ENCODE peak calls at places on chromosome 19, in five cellular contexts. A, T, X, W and L are unnamed samples.

GRCh38 chr19:1847684-1848398 is 442 bp downstream of the REXO1 start:
- DNase-seq in A (no peak), T (no peak), X (peak), W (no peak), L (no peak)

GRCh38 chr19:45764947-45765346 is 4.1 kb downstream of the SIX5 start:
- DNase-seq in A (no peak), T (no peak), X (peak), W (no peak), L (no peak)

GRCh38 chr19:46737275-46737654 is 8.6 kb upstream of the FKRP start:
- DNase-seq in A (no peak), T (no peak), X (no peak), W (no peak), L (no peak)

GRCh38 chr19:34474233-34474989 is 7.1 kb upstream of the WTIP start:
- DNase-seq in A (no peak), T (no peak), X (no peak), W (no peak), L (no peak)

GRCh38 chr19:35136977-35137702 is 1.5 kb upstream of the FXYD1 start:
- DNase-seq in A (no peak), T (peak), X (no peak), W (no peak), L (no peak)

GRCh38 chr19:49119411-49120324 is at the start of gene PPFIA3:
- DNase-seq in A (peak), T (peak), X (peak), W (no peak), L (no peak)

GRCh38 chr19:41553804-41554203 is 22.2 kb upstream of the CEACAM21 start:
- DNase-seq in A (no peak), T (no peak), X (no peak), W (no peak), L (no peak)

GRCh38 chr19:17424743-17425365 is 5.0 kb downstream of the MVB12A start:
- DNase-seq in A (no peak), T (peak), X (no peak), W (peak), L (no peak)

GRCh38 chr19:38667552-38668205 is 20.2 kb downstream of the ACTN4 start:
- DNase-seq in A (no peak), T (peak), X (no peak), W (no peak), L (no peak)

GRCh38 chr19:14871619-14872230 is 14.2 kb downstream of the OR7A17 start:
- DNase-seq in A (no peak), T (no peak), X (no peak), W (no peak), L (no peak)

GRCh38 chr19:42290523-42291436 is 11.2 kb upstream of the PRR19 start:
- DNase-seq in A (no peak), T (peak), X (peak), W (peak), L (no peak)

GRCh38 chr19:39660661-39661060 is 4.9 kb downstream of the LGALS16 start:
- DNase-seq in A (no peak), T (no peak), X (no peak), W (no peak), L (no peak)

GRCh38 chr19:1076951-1077350 is 10.0 kb downstream of the ARHGAP45 start:
- DNase-seq in A (no peak), T (peak), X (no peak), W (peak), L (peak)

GRCh38 chr19:47309608-47310007 is at the start of gene C5AR1:
- DNase-seq in A (no peak), T (no peak), X (no peak), W (no peak), L (no peak)

GRCh38 chr19:14432817-14433453 is at the start of gene PKN1:
- DNase-seq in A (peak), T (peak), X (peak), W (no peak), L (no peak)

GRCh38 chr19:347946-348861 is 3.6 kb upstream of the MIER2 start:
- DNase-seq in A (no peak), T (no peak), X (no peak), W (no peak), L (no peak)

GRCh38 chr19:48819366-48819816 is 8.6 kb upstream of the BCAT2 start:
- DNase-seq in A (peak), T (peak), X (peak), W (no peak), L (peak)

GRCh38 chr19:12975221-12975756 is 5.9 kb downstream of the DAND5 start:
- DNase-seq in A (no peak), T (no peak), X (no peak), W (no peak), L (no peak)

GRCh38 chr19:4575978-4576933 is 16.8 kb upstream of the SEMA6B start:
- DNase-seq in A (peak), T (peak), X (peak), W (peak), L (no peak)

GRCh38 chr19:35260694-35261304 is 8.0 kb upstream of the USF2 start:
- DNase-seq in A (no peak), T (no peak), X (no peak), W (no peak), L (no peak)

GRCh38 chr19:18294467-18294864 is 13.0 kb upstream of the JUND start:
- DNase-seq in A (no peak), T (peak), X (no peak), W (peak), L (no peak)

GRCh38 chr19:19817357-19817756 is 4.2 kb downstream of the ZNF506 start:
- DNase-seq in A (no peak), T (no peak), X (no peak), W (peak), L (no peak)

GRCh38 chr19:35085947-35086346 is 29.7 kb upstream of the FXYD3 start:
- DNase-seq in A (no peak), T (no peak), X (no peak), W (no peak), L (no peak)

GRCh38 chr19:7013678-7014077 is 7.6 kb downstream of the MBD3L2B start:
- DNase-seq in A (no peak), T (no peak), X (no peak), W (no peak), L (peak)

GRCh38 chr19:18496167-18496979 is 25.5 kb downstream of the ELL start:
- DNase-seq in A (no peak), T (no peak), X (no peak), W (peak), L (peak)

GRCh38 chr19:7216373-7216902 is 77.8 kb downstream of the INSR start:
- DNase-seq in A (no peak), T (no peak), X (no peak), W (no peak), L (no peak)

GRCh38 chr19:40605201-40605971 is 4.2 kb downstream of the LTBP4 start:
- DNase-seq in A (no peak), T (peak), X (peak), W (peak), L (peak)

GRCh38 chr19:772730-773436 is 22.0 kb downstream of the MISP start:
- DNase-seq in A (no peak), T (no peak), X (no peak), W (no peak), L (no peak)

GRCh38 chr19:5691205-5691929 is 1.3 kb downstream of the RPL36 start:
- DNase-seq in A (no peak), T (peak), X (peak), W (peak), L (no peak)

GRCh38 chr19:56348289-56348877 is 33.7 kb upstream of the ZSCAN5A start:
- DNase-seq in A (no peak), T (no peak), X (no peak), W (no peak), L (no peak)

GRCh38 chr19:33324628-33325027 is 22.3 kb upstream of the CEBPA start:
- DNase-seq in A (no peak), T (no peak), X (no peak), W (no peak), L (no peak)

GRCh38 chr19:57903298-57904174 is 12.9 kb downstream of the ZNF417 start:
- DNase-seq in A (no peak), T (no peak), X (no peak), W (no peak), L (no peak)

GRCh38 chr19:11164879-11165406 is 9.4 kb upstream of the SPC24 start:
- DNase-seq in A (peak), T (peak), X (peak), W (no peak), L (no peak)

GRCh38 chr19:584240-585001 is 5.3 kb upstream of the HCN2 start:
- DNase-seq in A (peak), T (peak), X (peak), W (peak), L (no peak)

GRCh38 chr19:1324792-1325567 is 39.3 kb downstream of the EFNA2 start:
- DNase-seq in A (peak), T (peak), X (peak), W (peak), L (no peak)

GRCh38 chr19:10258080-10258710 is 6.2 kb downstream of the MRPL4 start:
- DNase-seq in A (no peak), T (no peak), X (no peak), W (no peak), L (no peak)

GRCh38 chr19:18306209-18306902 is 16.5 kb downstream of the LSM4 start:
- DNase-seq in A (no peak), T (no peak), X (no peak), W (no peak), L (no peak)

GRCh38 chr19:49151339-49152217 is 3.6 kb downstream of the HRC start:
- DNase-seq in A (peak), T (peak), X (no peak), W (peak), L (no peak)

GRCh38 chr19:18879579-18880373 is 16.2 kb downstream of the CERS1 start:
- DNase-seq in A (no peak), T (no peak), X (no peak), W (peak), L (no peak)

DNA sequence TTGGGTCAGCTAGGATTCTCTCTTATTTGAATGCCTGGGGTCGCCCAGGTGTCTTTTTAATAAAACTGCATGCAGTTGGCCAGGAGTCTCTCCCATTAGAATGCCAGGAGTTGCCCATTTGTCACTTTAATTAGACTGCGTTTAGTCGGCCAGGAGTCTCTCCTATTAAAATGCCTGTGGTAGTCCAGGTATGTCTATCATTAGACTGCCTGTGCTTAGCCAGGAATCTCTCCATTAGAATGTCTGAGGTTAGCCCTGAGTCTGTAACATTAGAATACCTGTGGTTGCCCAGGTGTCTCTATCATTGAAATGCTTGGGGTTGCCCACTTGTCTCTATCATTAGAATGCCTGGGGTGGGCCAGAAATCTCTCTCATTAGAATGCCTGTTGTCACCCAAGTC is 1470.9 kb downstream of the UQCRFS1 start:
- DNase-seq in A (no peak), T (no peak), X (no peak), W (no peak), L (peak)
- H3K27ac ChIP-seq in A (no peak), T (no peak), X (no peak), W (no peak), L (no peak)

GRCh38 chr19:44747739-44748425 is 626 bp upstream of the BCL3 start:
- DNase-seq in A (peak), T (peak), X (peak), W (no peak), L (no peak)
- H3K27ac ChIP-seq in A (peak), T (peak), X (peak), W (peak), L (peak)

GRCh38 chr19:50204811-50205675 is 1.6 kb downstream of the MYH14 start:
- DNase-seq in A (no peak), T (peak), X (no peak), W (no peak), L (no peak)
- H3K27ac ChIP-seq in A (peak), T (peak), X (no peak), W (no peak), L (peak)

DNA sequence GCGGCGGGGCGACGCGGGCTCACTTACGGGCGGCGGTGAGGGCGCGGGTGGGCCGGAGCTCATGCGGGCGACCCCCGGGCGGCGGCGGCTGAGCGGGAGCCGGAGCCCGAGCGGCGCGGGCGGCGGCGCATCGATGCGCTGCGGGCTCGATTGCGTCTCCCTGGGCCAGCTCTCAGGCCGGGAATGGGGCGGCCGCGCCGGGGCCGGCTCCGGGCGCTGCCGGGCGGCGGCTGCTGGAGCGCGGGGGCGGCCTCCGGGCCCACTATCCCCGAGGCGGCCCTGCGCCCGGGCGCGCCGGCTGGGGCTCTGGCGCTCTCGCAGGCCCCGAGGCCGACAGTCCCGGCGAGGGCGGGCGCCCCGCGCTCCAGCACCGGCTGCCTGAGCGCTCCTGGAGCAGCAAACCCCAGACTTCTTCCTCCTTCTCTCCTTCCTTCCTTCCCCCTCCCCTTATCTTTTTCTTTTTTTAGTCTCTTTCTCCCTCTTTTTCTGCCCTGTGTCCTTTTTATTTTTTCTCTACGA is 1.5 kb upstream of the TSHZ3 start:
- DNase-seq in A (no peak), T (peak), X (peak), W (no peak), L (no peak)
- H3K27ac ChIP-seq in A (no peak), T (peak), X (peak), W (no peak), L (peak)

GRCh38 chr19:44512326-44513298 is 12.3 kb upstream of the ZNF180 start:
- DNase-seq in A (no peak), T (no peak), X (no peak), W (no peak), L (peak)

GRCh38 chr19:44517146-44517545 is 12.3 kb downstream of the CEACAM20 start:
- DNase-seq in A (no peak), T (no peak), X (no peak), W (no peak), L (no peak)

GRCh38 chr19:44515907-44516306 is 13.6 kb downstream of the CEACAM20 start:
- DNase-seq in A (no peak), T (no peak), X (no peak), W (no peak), L (no peak)

GRCh38 chr19:44509478-44509877 is 9.2 kb upstream of the ZNF180 start:
- DNase-seq in A (no peak), T (no peak), X (no peak), W (no peak), L (no peak)

GRCh38 chr19:44515031-44515430 is 14.4 kb downstream of the CEACAM20 start:
- DNase-seq in A (no peak), T (no peak), X (no peak), W (no peak), L (no peak)
- H3K27ac ChIP-seq in A (no peak), T (no peak), X (no peak), W (no peak), L (no peak)

GRCh38 chr19:3239367-3239766 is 14.9 kb downstream of the CELF5 start:
- DNase-seq in A (no peak), T (no peak), X (no peak), W (no peak), L (no peak)

GRCh38 chr19:3249408-3249807 is 24.9 kb downstream of the CELF5 start:
- DNase-seq in A (no peak), T (no peak), X (no peak), W (no peak), L (no peak)

GRCh38 chr19:3245050-3245449 is 20.6 kb downstream of the CELF5 start:
- DNase-seq in A (no peak), T (no peak), X (no peak), W (no peak), L (no peak)

GRCh38 chr19:3248728-3249315 is 24.4 kb downstream of the CELF5 start:
- DNase-seq in A (no peak), T (no peak), X (no peak), W (no peak), L (no peak)

DNA sequence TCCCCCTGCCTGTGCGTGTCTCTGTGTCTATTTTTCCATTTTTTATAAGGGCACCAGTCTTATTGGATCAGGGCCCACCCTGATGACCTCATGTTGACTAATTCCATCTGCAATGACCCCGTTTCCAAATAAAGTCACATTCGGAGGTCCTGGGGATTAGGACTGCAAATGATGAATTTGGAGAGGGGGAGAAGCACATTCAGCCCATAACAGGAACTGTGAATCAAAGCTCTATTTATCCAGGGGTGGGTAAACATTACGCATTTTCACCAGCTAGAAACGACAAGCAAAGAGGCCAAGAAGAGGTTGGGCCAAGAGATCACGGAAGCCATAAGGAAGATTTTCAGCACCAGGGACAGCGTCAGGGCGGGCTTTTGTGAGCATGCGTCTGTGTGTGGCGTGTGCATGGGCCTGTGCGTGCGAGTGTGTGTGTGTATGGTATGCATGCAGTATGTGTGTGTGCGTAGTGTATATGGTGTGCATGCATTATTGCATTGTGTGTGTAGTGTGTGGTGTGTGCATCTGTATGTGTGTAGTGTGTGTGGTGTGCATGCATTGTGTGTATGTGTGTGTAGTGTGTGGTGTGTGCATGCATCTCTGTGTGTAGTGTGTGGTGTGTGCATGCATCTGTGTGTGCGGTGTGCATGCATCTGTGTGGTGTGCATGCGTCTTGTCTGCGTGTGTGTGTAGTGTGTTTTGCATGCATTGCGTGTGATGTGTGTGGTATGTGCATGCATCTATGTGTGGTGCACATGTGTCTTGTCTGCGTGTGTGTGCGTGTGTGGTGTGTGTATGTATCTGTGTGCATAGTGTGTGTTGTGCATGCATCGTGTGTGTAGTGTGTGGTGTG is 19.6 kb downstream of the CELF5 start:
- DNase-seq in A (no peak), T (no peak), X (no peak), W (peak), L (peak)
- H3K27ac ChIP-seq in A (no peak), T (no peak), X (no peak), W (no peak), L (no peak)

DNA sequence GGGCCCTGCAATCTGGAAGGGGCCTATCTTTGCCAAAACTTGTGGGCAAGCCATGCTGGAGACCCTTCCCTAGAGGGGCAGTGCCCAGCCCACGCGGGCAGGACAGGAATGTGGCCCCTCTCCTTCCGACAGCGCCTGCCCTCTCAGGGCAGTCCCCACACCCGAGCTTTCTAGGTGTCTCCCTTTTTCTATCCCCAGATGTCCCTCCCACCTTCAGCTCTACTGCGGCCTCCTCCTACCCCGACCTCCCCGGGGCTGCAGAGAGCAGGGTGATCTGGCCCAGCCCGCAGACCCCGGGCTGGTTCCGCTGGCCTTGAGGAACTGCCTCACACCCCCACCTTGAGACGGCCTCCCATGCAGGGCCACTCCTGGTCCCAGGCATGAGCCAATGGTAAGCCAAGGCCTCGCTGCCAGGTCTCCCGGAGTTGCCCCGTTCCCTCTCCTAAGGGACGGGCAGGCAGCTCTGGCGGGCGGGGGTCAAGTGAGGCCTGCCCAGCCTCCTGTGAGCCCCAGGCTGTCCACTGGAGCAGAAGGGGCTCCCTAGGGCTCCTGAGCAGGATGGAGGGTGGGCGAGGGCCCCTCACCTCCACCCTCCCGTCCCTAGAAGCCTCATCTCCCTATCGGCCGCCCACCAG is 39.7 kb downstream of the KLF2 start:
- DNase-seq in A (no peak), T (no peak), X (no peak), W (no peak), L (no peak)
- H3K27ac ChIP-seq in A (no peak), T (peak), X (no peak), W (no peak), L (no peak)